ENCODE peak calls at places on chromosome 19, in five cellular contexts. T, M, J, V and N are unnamed samples.

GRCh38 chr19:6125571-6125989 is 9.9 kb upstream of the ACSBG2 start:
- DNase-seq in T (peak; percentile 57), M (peak; percentile 68), J (peak; percentile 71), V (no peak), N (peak; percentile 78)

GRCh38 chr19:4229179-4229931 is at the start of gene EBI3:
- DNase-seq in T (peak; percentile 26), M (peak; percentile 85), J (no peak), V (peak; percentile 53), N (peak; percentile 80)

GRCh38 chr19:31290926-31291590 is 58.2 kb downstream of the TSHZ3 start:
- DNase-seq in T (no peak), M (no peak), J (no peak), V (no peak), N (no peak)

GRCh38 chr19:18948075-18948975 is 7.3 kb upstream of the HOMER3 start:
- DNase-seq in T (peak; percentile 46), M (no peak), J (no peak), V (no peak), N (no peak)

GRCh38 chr19:46404884-46405658 is 8.3 kb downstream of the CCDC8 start:
- DNase-seq in T (no peak), M (no peak), J (no peak), V (no peak), N (no peak)

GRCh38 chr19:56092685-56093631 is 28.1 kb downstream of the ZNF787 start:
- DNase-seq in T (peak; percentile 9), M (no peak), J (no peak), V (no peak), N (no peak)

GRCh38 chr19:35141627-35142401 is 1.2 kb upstream of the FXYD7 start:
- DNase-seq in T (no peak), M (peak; percentile 15), J (no peak), V (no peak), N (peak; percentile 26)

GRCh38 chr19:495047-495439 is 1.2 kb upstream of the MADCAM1 start:
- DNase-seq in T (no peak), M (no peak), J (no peak), V (no peak), N (no peak)

GRCh38 chr19:47511681-47512080 is 3.2 kb downstream of the NAPA start:
- DNase-seq in T (no peak), M (no peak), J (no peak), V (no peak), N (peak; percentile 33)

GRCh38 chr19:44570984-44571684 is 41.7 kb upstream of the CEACAM20 start:
- DNase-seq in T (peak; percentile 80), M (peak; percentile 77), J (peak; percentile 71), V (peak; percentile 37), N (peak; percentile 83)

GRCh38 chr19:3699741-3700241 is 477 bp downstream of the PIP5K1C start:
- DNase-seq in T (no peak), M (no peak), J (no peak), V (no peak), N (no peak)

GRCh38 chr19:8069116-8069973 is 16.8 kb downstream of the CCL25 start:
- DNase-seq in T (no peak), M (no peak), J (no peak), V (no peak), N (no peak)

GRCh38 chr19:29539131-29539530 is 13.3 kb downstream of the VSTM2B start:
- DNase-seq in T (no peak), M (no peak), J (no peak), V (no peak), N (no peak)

GRCh38 chr19:30365121-30365800 is 6.9 kb upstream of the ZNF536 start:
- DNase-seq in T (no peak), M (no peak), J (no peak), V (no peak), N (no peak)

GRCh38 chr19:49210108-49210900 is 52.7 kb downstream of the TRPM4 start:
- DNase-seq in T (peak; percentile 55), M (peak; percentile 56), J (peak; percentile 55), V (peak; percentile 44), N (peak; percentile 16)